ENCODE peak calls at places on chromosomes 12 and 14, in seven cellular contexts. H, L, F, E, U, Q and X are unnamed samples.
A peak's percentile ranks its signal among the peaks of the same experiment; 100 is the strongest.

GRCh38 chr14:55454264-55455151 is 14.1 kb upstream of the TBPL2 start:
- DNase-seq in U (peak; percentile 83), Q (peak; percentile 73), E (no peak), F (peak; percentile 85), H (peak; percentile 16), L (no peak), X (no peak)

GRCh38 chr12:43114316-43114715 is 437.7 kb downstream of the ADAMTS20 start:
- DNase-seq in F (no peak), H (no peak), L (no peak), Q (no peak), U (no peak), E (no peak), X (no peak)

GRCh38 chr14:104421892-104422291 is 157.7 kb upstream of the C14orf180 start:
- DNase-seq in Q (no peak), L (peak; percentile 82), F (no peak), U (no peak), E (no peak), H (no peak), X (peak; percentile 28)

GRCh38 chr12:108166505-108166904 is 37.4 kb downstream of the WSCD2 start:
- DNase-seq in L (no peak), U (no peak), E (no peak), Q (no peak), H (no peak), F (no peak), X (no peak)

GRCh38 chr14:45199246-45199645 is 53.8 kb downstream of the MIS18BP1 start:
- DNase-seq in H (no peak), F (peak; percentile 77), U (peak; percentile 57), L (no peak), Q (peak; percentile 26), E (no peak), X (no peak)

GRCh38 chr14:100039903-100040302 is 25.3 kb upstream of the EVL start:
- DNase-seq in H (peak; percentile 18), U (no peak), F (no peak), Q (no peak), L (no peak), E (no peak), X (no peak)

GRCh38 chr12:111298583-111299436 is 70.1 kb downstream of the PHETA1 start:
- DNase-seq in E (peak; percentile 42), Q (peak; percentile 48), F (peak; percentile 43), U (peak; percentile 56), L (no peak), H (peak; percentile 87), X (peak; percentile 95)

GRCh38 chr14:105710119-105711057 is 184.0 kb downstream of the TMEM121 start:
- DNase-seq in E (no peak), Q (no peak), L (peak; percentile 80), U (no peak), H (no peak), F (no peak), X (no peak)

GRCh38 chr14:92040431-92041040 is 677 bp upstream of the TRIP11 start:
- DNase-seq in E (peak; percentile 61), F (peak; percentile 35), Q (peak; percentile 19), L (no peak), H (no peak), U (peak; percentile 61), X (peak; percentile 49)

DNA sequence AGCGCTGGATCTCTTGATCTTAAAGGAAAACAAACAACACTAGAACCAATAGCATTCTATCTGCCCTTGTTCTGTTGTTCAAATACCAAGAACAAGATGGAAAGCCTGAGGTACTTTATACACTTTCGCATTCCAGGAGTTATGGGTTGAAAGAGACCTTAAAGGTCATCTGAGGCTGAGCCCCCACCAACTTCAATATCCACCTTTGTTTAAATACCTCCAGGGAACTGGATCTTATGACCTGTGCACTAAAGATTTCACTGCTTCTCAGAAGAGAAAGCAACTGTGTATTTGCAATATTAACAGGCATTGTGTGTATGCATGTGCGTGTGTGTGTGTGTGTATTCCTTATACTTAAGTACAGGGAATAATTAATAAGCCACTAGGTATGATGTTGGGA is 184.9 kb downstream of the C12orf42 start:
- DNase-seq in H (no peak), F (no peak), E (no peak), Q (no peak), U (no peak), L (no peak), X (no peak)
- H3K4me3 ChIP-seq in H (no peak overlapping the region), F (no peak overlapping the region), E (no peak overlapping the region), Q (no peak overlapping the region), U (no peak overlapping the region), L (no peak overlapping the region), X (no peak overlapping the region)

GRCh38 chr14:97366400-97366799 is 569.2 kb downstream of the VRK1 start:
- DNase-seq in E (no peak), L (peak; percentile 32), U (no peak), F (no peak), Q (no peak), H (peak; percentile 10), X (peak; percentile 63)
- H3K4me3 ChIP-seq in E (no peak overlapping the region), L (no peak overlapping the region), U (no peak overlapping the region), F (no peak overlapping the region), Q (no peak overlapping the region), H (no peak overlapping the region), X (no peak overlapping the region)

DNA sequence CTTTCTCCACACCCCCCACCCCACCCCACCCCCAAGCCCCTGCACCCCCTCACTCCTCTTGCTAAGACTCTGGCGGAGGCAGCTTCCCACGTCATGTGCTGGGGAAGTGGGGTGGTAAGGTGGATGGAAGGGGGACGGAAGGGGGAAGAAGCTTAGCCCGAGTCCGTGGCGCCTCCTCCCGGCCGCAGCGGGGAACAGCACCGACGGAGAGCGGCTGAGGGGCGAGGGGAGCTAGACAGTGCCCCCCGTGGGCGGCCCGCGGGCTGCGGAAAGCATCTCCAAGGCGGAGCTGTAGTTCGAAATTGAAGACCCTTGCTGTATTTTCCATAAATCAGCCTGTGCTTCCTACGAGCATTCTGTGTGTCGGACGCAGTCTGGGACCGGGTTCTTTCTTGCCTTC is 608 bp upstream of the GRIN2B start:
- DNase-seq in U (no peak), L (no peak), Q (no peak), F (no peak), H (peak; percentile 85), E (no peak), X (peak; percentile 92)
- H3K4me3 ChIP-seq in U (no peak overlapping the region), L (no peak overlapping the region), Q (no peak overlapping the region), F (no peak overlapping the region), H (peak overlapping the region; percentile 54), E (no peak overlapping the region), X (peak overlapping the region; percentile 78)

GRCh38 chr12:51341259-51342007 is 5.0 kb downstream of the CELA1 start:
- DNase-seq in F (peak; percentile 75), Q (peak; percentile 77), H (peak; percentile 84), L (peak; percentile 92), U (peak; percentile 70), E (peak; percentile 83), X (peak; percentile 79)
- H3K4me3 ChIP-seq in F (peak overlapping the region; percentile 8), Q (no peak overlapping the region), H (peak overlapping the region; percentile 17), L (no peak overlapping the region), U (no peak overlapping the region), E (peak overlapping the region; percentile 69), X (no peak overlapping the region)

DNA sequence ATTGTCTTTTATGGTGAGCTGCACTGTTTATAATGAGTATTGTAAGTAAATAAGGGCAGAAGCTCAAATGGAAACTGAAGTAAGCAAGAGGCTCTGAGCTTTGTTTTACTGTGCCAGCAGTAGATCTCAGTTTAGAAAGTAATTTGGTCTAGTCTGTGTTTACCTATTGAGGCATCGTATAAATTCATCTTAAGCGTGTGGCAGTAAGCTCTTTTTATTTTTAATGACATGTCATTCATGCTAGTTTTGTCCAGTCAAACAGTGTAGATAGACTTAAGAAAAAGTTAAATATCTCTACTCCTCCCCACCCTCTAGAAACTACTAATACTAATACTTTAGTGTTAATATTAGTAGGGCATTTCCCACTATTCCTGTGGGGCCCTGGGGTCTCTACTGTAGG is 2.0 kb downstream of the ANO6 start:
- DNase-seq in E (no peak), F (peak; percentile 33), H (no peak), L (no peak), U (no peak), Q (no peak), X (no peak)
- H3K4me3 ChIP-seq in E (peak overlapping the region; percentile 92), F (peak overlapping the region; percentile 91), H (peak overlapping the region; percentile 71), L (no peak overlapping the region), U (peak overlapping the region; percentile 76), Q (peak overlapping the region; percentile 95), X (no peak overlapping the region)

DNA sequence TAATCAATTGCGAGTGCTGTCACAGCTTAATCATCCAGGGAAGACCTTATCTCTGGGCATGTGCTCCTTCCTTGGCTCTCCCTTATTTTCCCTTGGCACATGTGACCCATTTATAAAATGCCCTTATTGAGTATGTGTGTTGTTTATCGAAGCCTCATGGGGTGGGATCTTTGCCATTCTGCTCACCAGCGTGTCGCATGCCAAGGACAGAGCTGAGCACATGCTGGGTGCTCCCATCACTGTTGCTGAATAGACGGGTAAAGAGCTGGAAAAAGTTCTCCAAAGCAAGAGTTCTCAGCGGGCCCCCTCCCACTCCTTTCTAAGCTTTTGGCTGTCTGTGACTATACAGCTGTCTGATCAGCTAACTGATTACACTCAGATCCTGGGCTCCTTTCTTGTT is 71.4 kb downstream of the TMEM132C start:
- DNase-seq in Q (no peak), U (no peak), L (no peak), E (no peak), H (peak; percentile 53), F (no peak), X (no peak)
- H3K4me3 ChIP-seq in Q (no peak overlapping the region), U (no peak overlapping the region), L (no peak overlapping the region), E (no peak overlapping the region), H (peak overlapping the region; percentile 25), F (no peak overlapping the region), X (no peak overlapping the region)